ENCODE peak calls at places on chromosomes 13 and 19, in ten cellular contexts. One of them, this sample, is unnamed.

GRCh38 chr13:93554514-93554913 is 327.9 kb downstream of the GPC6 start:
- DNase-seq in uterus: no peak
- DNase-seq in stomach: no peak
- DNase-seq in D341Med: no peak
- DNase-seq in left ventricle myocardium superior: no peak
- DNase-seq in Karpas-422: no peak
- DNase-seq in hippocampal formation: no peak
- DNase-seq in omental fat pad: no peak
- DNase-seq in osteocyte: no peak
- DNase-seq in fibroblast of villous mesenchyme: no peak
- DNase-seq in this sample: no peak

GRCh38 chr19:39692166-39692565 is 12.1 kb upstream of the LGALS14 start:
- DNase-seq in uterus: no peak
- DNase-seq in stomach: no peak
- DNase-seq in D341Med: no peak
- DNase-seq in left ventricle myocardium superior: no peak
- DNase-seq in Karpas-422: no peak
- DNase-seq in hippocampal formation: no peak
- DNase-seq in omental fat pad: no peak
- DNase-seq in osteocyte: no peak
- DNase-seq in fibroblast of villous mesenchyme: no peak
- DNase-seq in this sample: no peak

GRCh38 chr13:94369862-94370491 is 109.5 kb downstream of the DCT start:
- DNase-seq in uterus: peak
- DNase-seq in stomach: no peak
- DNase-seq in D341Med: no peak
- DNase-seq in left ventricle myocardium superior: no peak
- DNase-seq in Karpas-422: no peak
- DNase-seq in hippocampal formation: no peak
- DNase-seq in omental fat pad: no peak
- DNase-seq in osteocyte: no peak
- DNase-seq in fibroblast of villous mesenchyme: peak
- DNase-seq in this sample: no peak

GRCh38 chr13:19607523-19608078 is 25.9 kb upstream of the MPHOSPH8 start:
- DNase-seq in uterus: no peak
- DNase-seq in stomach: no peak
- DNase-seq in D341Med: no peak
- DNase-seq in left ventricle myocardium superior: no peak
- DNase-seq in Karpas-422: no peak
- DNase-seq in hippocampal formation: no peak
- DNase-seq in omental fat pad: no peak
- DNase-seq in osteocyte: peak
- DNase-seq in fibroblast of villous mesenchyme: no peak
- DNase-seq in this sample: no peak

GRCh38 chr19:34459614-34460013 is 21.9 kb upstream of the WTIP start:
- DNase-seq in uterus: no peak
- DNase-seq in stomach: peak
- DNase-seq in D341Med: no peak
- DNase-seq in left ventricle myocardium superior: no peak
- DNase-seq in Karpas-422: no peak
- DNase-seq in hippocampal formation: no peak
- DNase-seq in omental fat pad: no peak
- DNase-seq in osteocyte: no peak
- DNase-seq in fibroblast of villous mesenchyme: no peak
- DNase-seq in this sample: no peak

GRCh38 chr13:28659611-28659970 is 661 bp downstream of the POMP start:
- DNase-seq in uterus: no peak
- DNase-seq in stomach: no peak
- DNase-seq in D341Med: no peak
- DNase-seq in left ventricle myocardium superior: no peak
- DNase-seq in Karpas-422: no peak
- DNase-seq in hippocampal formation: no peak
- DNase-seq in omental fat pad: no peak
- DNase-seq in osteocyte: no peak
- DNase-seq in fibroblast of villous mesenchyme: peak
- DNase-seq in this sample: no peak

GRCh38 chr19:5545984-5546383 is 21.8 kb downstream of the TINCR start:
- DNase-seq in uterus: no peak
- DNase-seq in stomach: no peak
- DNase-seq in D341Med: no peak
- DNase-seq in left ventricle myocardium superior: no peak
- DNase-seq in Karpas-422: no peak
- DNase-seq in hippocampal formation: no peak
- DNase-seq in omental fat pad: no peak
- DNase-seq in osteocyte: no peak
- DNase-seq in fibroblast of villous mesenchyme: no peak
- DNase-seq in this sample: no peak

GRCh38 chr19:45677351-45678230 is 9.6 kb downstream of the GIPR start:
- DNase-seq in uterus: peak
- DNase-seq in stomach: peak
- DNase-seq in D341Med: no peak
- DNase-seq in left ventricle myocardium superior: peak
- DNase-seq in Karpas-422: peak
- DNase-seq in hippocampal formation: peak
- DNase-seq in omental fat pad: peak
- DNase-seq in osteocyte: no peak
- DNase-seq in fibroblast of villous mesenchyme: peak
- DNase-seq in this sample: no peak

GRCh38 chr13:51843529-51843928 is 1.4 kb downstream of the TMEM272 start:
- DNase-seq in uterus: no peak
- DNase-seq in stomach: no peak
- DNase-seq in D341Med: no peak
- DNase-seq in left ventricle myocardium superior: no peak
- DNase-seq in Karpas-422: no peak
- DNase-seq in hippocampal formation: no peak
- DNase-seq in omental fat pad: no peak
- DNase-seq in osteocyte: no peak
- DNase-seq in fibroblast of villous mesenchyme: no peak
- DNase-seq in this sample: no peak

GRCh38 chr19:39430675-39431593 is 4.8 kb downstream of the RPS16 start:
- DNase-seq in uterus: no peak
- DNase-seq in stomach: no peak
- DNase-seq in D341Med: no peak
- DNase-seq in left ventricle myocardium superior: no peak
- DNase-seq in Karpas-422: peak
- DNase-seq in hippocampal formation: no peak
- DNase-seq in omental fat pad: no peak
- DNase-seq in osteocyte: no peak
- DNase-seq in fibroblast of villous mesenchyme: peak
- DNase-seq in this sample: no peak

GRCh38 chr13:97914537-97914936 is 38.9 kb upstream of the IPO5 start:
- DNase-seq in uterus: no peak
- DNase-seq in stomach: no peak
- DNase-seq in D341Med: no peak
- DNase-seq in left ventricle myocardium superior: no peak
- DNase-seq in Karpas-422: no peak
- DNase-seq in hippocampal formation: no peak
- DNase-seq in omental fat pad: no peak
- DNase-seq in osteocyte: no peak
- DNase-seq in fibroblast of villous mesenchyme: no peak
- DNase-seq in this sample: no peak

GRCh38 chr19:35058370-35058769 is 16.8 kb downstream of the HPN start:
- DNase-seq in uterus: no peak
- DNase-seq in stomach: no peak
- DNase-seq in D341Med: no peak
- DNase-seq in left ventricle myocardium superior: no peak
- DNase-seq in Karpas-422: no peak
- DNase-seq in hippocampal formation: no peak
- DNase-seq in omental fat pad: no peak
- DNase-seq in osteocyte: no peak
- DNase-seq in fibroblast of villous mesenchyme: no peak
- DNase-seq in this sample: no peak

GRCh38 chr13:36332986-36333385 is 13.2 kb downstream of the SPART start:
- DNase-seq in uterus: no peak
- DNase-seq in stomach: no peak
- DNase-seq in D341Med: no peak
- DNase-seq in left ventricle myocardium superior: no peak
- DNase-seq in Karpas-422: no peak
- DNase-seq in hippocampal formation: no peak
- DNase-seq in omental fat pad: no peak
- DNase-seq in osteocyte: no peak
- DNase-seq in fibroblast of villous mesenchyme: peak
- DNase-seq in this sample: no peak

GRCh38 chr19:6800991-6801396 is 28.5 kb downstream of the VAV1 start:
- DNase-seq in uterus: no peak
- DNase-seq in stomach: no peak
- DNase-seq in D341Med: no peak
- DNase-seq in left ventricle myocardium superior: no peak
- DNase-seq in Karpas-422: no peak
- DNase-seq in hippocampal formation: no peak
- DNase-seq in omental fat pad: no peak
- DNase-seq in osteocyte: no peak
- DNase-seq in fibroblast of villous mesenchyme: peak
- DNase-seq in this sample: no peak

GRCh38 chr13:38656699-38657098 is 30.2 kb upstream of the FREM2 start:
- DNase-seq in uterus: no peak
- DNase-seq in stomach: peak
- DNase-seq in D341Med: no peak
- DNase-seq in left ventricle myocardium superior: no peak
- DNase-seq in Karpas-422: no peak
- DNase-seq in hippocampal formation: no peak
- DNase-seq in omental fat pad: no peak
- DNase-seq in osteocyte: no peak
- DNase-seq in fibroblast of villous mesenchyme: no peak
- DNase-seq in this sample: no peak

GRCh38 chr13:45932611-45933182 is 81.1 kb upstream of the SIAH3 start:
- DNase-seq in uterus: no peak
- DNase-seq in stomach: no peak
- DNase-seq in D341Med: no peak
- DNase-seq in left ventricle myocardium superior: no peak
- DNase-seq in Karpas-422: no peak
- DNase-seq in hippocampal formation: no peak
- DNase-seq in omental fat pad: no peak
- DNase-seq in osteocyte: no peak
- DNase-seq in fibroblast of villous mesenchyme: no peak
- DNase-seq in this sample: no peak

GRCh38 chr13:60690607-60691006 is 293.6 kb downstream of the TDRD3 start:
- DNase-seq in uterus: no peak
- DNase-seq in stomach: no peak
- DNase-seq in D341Med: no peak
- DNase-seq in left ventricle myocardium superior: no peak
- DNase-seq in Karpas-422: no peak
- DNase-seq in hippocampal formation: no peak
- DNase-seq in omental fat pad: no peak
- DNase-seq in osteocyte: no peak
- DNase-seq in fibroblast of villous mesenchyme: no peak
- DNase-seq in this sample: no peak

GRCh38 chr19:13055213-13056051 is 47.2 kb downstream of the LYL1 start:
- DNase-seq in uterus: peak
- DNase-seq in stomach: peak
- DNase-seq in D341Med: no peak
- DNase-seq in left ventricle myocardium superior: peak
- DNase-seq in Karpas-422: no peak
- DNase-seq in hippocampal formation: no peak
- DNase-seq in omental fat pad: no peak
- DNase-seq in osteocyte: peak
- DNase-seq in fibroblast of villous mesenchyme: peak
- DNase-seq in this sample: no peak

GRCh38 chr13:93959796-93960533 is 519.5 kb downstream of the DCT start:
- DNase-seq in uterus: no peak
- DNase-seq in stomach: no peak
- DNase-seq in D341Med: no peak
- DNase-seq in left ventricle myocardium superior: no peak
- DNase-seq in Karpas-422: no peak
- DNase-seq in hippocampal formation: no peak
- DNase-seq in omental fat pad: no peak
- DNase-seq in osteocyte: no peak
- DNase-seq in fibroblast of villous mesenchyme: peak
- DNase-seq in this sample: no peak

GRCh38 chr13:114115796-114116195 is 16.6 kb downstream of the RASA3 start:
- DNase-seq in uterus: peak
- DNase-seq in stomach: peak
- DNase-seq in D341Med: no peak
- DNase-seq in left ventricle myocardium superior: no peak
- DNase-seq in Karpas-422: no peak
- DNase-seq in hippocampal formation: no peak
- DNase-seq in omental fat pad: no peak
- DNase-seq in osteocyte: no peak
- DNase-seq in fibroblast of villous mesenchyme: no peak
- DNase-seq in this sample: no peak

GRCh38 chr19:10013834-10014618 is 743 bp downstream of the RDH8 start:
- DNase-seq in uterus: no peak
- DNase-seq in stomach: no peak
- DNase-seq in D341Med: peak
- DNase-seq in left ventricle myocardium superior: no peak
- DNase-seq in Karpas-422: no peak
- DNase-seq in hippocampal formation: no peak
- DNase-seq in omental fat pad: no peak
- DNase-seq in osteocyte: no peak
- DNase-seq in fibroblast of villous mesenchyme: no peak
- DNase-seq in this sample: no peak

GRCh38 chr13:60583196-60583908 is 186.3 kb downstream of the TDRD3 start:
- DNase-seq in uterus: no peak
- DNase-seq in stomach: no peak
- DNase-seq in D341Med: no peak
- DNase-seq in left ventricle myocardium superior: no peak
- DNase-seq in Karpas-422: no peak
- DNase-seq in hippocampal formation: no peak
- DNase-seq in omental fat pad: no peak
- DNase-seq in osteocyte: no peak
- DNase-seq in fibroblast of villous mesenchyme: peak
- DNase-seq in this sample: no peak

GRCh38 chr13:112457485-112457884 is 81.3 kb downstream of the SPACA7 start:
- DNase-seq in uterus: no peak
- DNase-seq in stomach: no peak
- DNase-seq in D341Med: no peak
- DNase-seq in left ventricle myocardium superior: peak
- DNase-seq in Karpas-422: no peak
- DNase-seq in hippocampal formation: no peak
- DNase-seq in omental fat pad: no peak
- DNase-seq in osteocyte: no peak
- DNase-seq in fibroblast of villous mesenchyme: no peak
- DNase-seq in this sample: peak

GRCh38 chr19:10766681-10767201 is 48.9 kb downstream of the DNM2 start:
- DNase-seq in uterus: no peak
- DNase-seq in stomach: peak
- DNase-seq in D341Med: peak
- DNase-seq in left ventricle myocardium superior: peak
- DNase-seq in Karpas-422: no peak
- DNase-seq in hippocampal formation: peak
- DNase-seq in omental fat pad: no peak
- DNase-seq in osteocyte: no peak
- DNase-seq in fibroblast of villous mesenchyme: no peak
- DNase-seq in this sample: no peak

GRCh38 chr13:34031629-34032028 is 213.7 kb downstream of the RFC3 start:
- DNase-seq in uterus: no peak
- DNase-seq in stomach: no peak
- DNase-seq in D341Med: no peak
- DNase-seq in left ventricle myocardium superior: no peak
- DNase-seq in Karpas-422: no peak
- DNase-seq in hippocampal formation: no peak
- DNase-seq in omental fat pad: no peak
- DNase-seq in osteocyte: no peak
- DNase-seq in fibroblast of villous mesenchyme: no peak
- DNase-seq in this sample: no peak

GRCh38 chr19:10238172-10238783 is 7.1 kb upstream of the S1PR2 start:
- DNase-seq in uterus: peak
- DNase-seq in stomach: peak
- DNase-seq in D341Med: no peak
- DNase-seq in left ventricle myocardium superior: peak
- DNase-seq in Karpas-422: peak
- DNase-seq in hippocampal formation: no peak
- DNase-seq in omental fat pad: no peak
- DNase-seq in osteocyte: no peak
- DNase-seq in fibroblast of villous mesenchyme: peak
- DNase-seq in this sample: no peak

GRCh38 chr13:93477238-93477637 is 250.6 kb downstream of the GPC6 start:
- DNase-seq in uterus: no peak
- DNase-seq in stomach: no peak
- DNase-seq in D341Med: no peak
- DNase-seq in left ventricle myocardium superior: no peak
- DNase-seq in Karpas-422: no peak
- DNase-seq in hippocampal formation: no peak
- DNase-seq in omental fat pad: no peak
- DNase-seq in osteocyte: no peak
- DNase-seq in fibroblast of villous mesenchyme: peak
- DNase-seq in this sample: no peak

GRCh38 chr19:57682226-57682766 is 519 bp downstream of the ZNF551 start:
- DNase-seq in uterus: no peak
- DNase-seq in stomach: no peak
- DNase-seq in D341Med: no peak
- DNase-seq in left ventricle myocardium superior: no peak
- DNase-seq in Karpas-422: no peak
- DNase-seq in hippocampal formation: no peak
- DNase-seq in omental fat pad: no peak
- DNase-seq in osteocyte: no peak
- DNase-seq in fibroblast of villous mesenchyme: no peak
- DNase-seq in this sample: no peak

This sample was measured in vagina.